ENCODE peak calls at places on chromosomes 3 and 15, in seven cellular contexts. A, O, W, T, C, B and Y are unnamed samples.

GRCh38 chr15:81779181-81779580 is 266.6 kb downstream of the MEX3B start:
- DNase-seq in A (no peak), O (no peak), W (no peak), T (no peak), C (no peak), B (no peak), Y (no peak)

GRCh38 chr3:10619989-10620832 is 114.8 kb upstream of the ATP2B2 start:
- DNase-seq in A (no peak), O (no peak), W (no peak), T (no peak), C (no peak), B (no peak), Y (no peak)

GRCh38 chr15:56965614-56966013 is 47.2 kb downstream of the TCF12 start:
- DNase-seq in A (peak), O (no peak), W (no peak), T (no peak), C (no peak), B (no peak), Y (no peak)

GRCh38 chr15:22888120-22888859 is 49.8 kb downstream of the NIPA2 start:
- DNase-seq in A (no peak), O (no peak), W (no peak), T (no peak), C (peak), B (no peak), Y (peak)

GRCh38 chr15:54014067-54014466 is 35.8 kb downstream of the UNC13C start:
- DNase-seq in A (no peak), O (no peak), W (no peak), T (no peak), C (no peak), B (no peak), Y (no peak)

GRCh38 chr3:104933981-104934380 is 432.7 kb upstream of the ALCAM start:
- DNase-seq in A (no peak), O (no peak), W (no peak), T (no peak), C (no peak), B (no peak), Y (no peak)

GRCh38 chr3:150469931-150470740 is 62.0 kb downstream of the TSC22D2 start:
- DNase-seq in A (peak), O (no peak), W (no peak), T (no peak), C (no peak), B (no peak), Y (no peak)

GRCh38 chr15:81301815-81302399 is 22.0 kb downstream of the STARD5 start:
- DNase-seq in A (no peak), O (no peak), W (no peak), T (no peak), C (no peak), B (no peak), Y (no peak)

GRCh38 chr15:68281008-68281407 is 3.5 kb downstream of the FEM1B start:
- DNase-seq in A (no peak), O (no peak), W (no peak), T (no peak), C (no peak), B (no peak), Y (no peak)

GRCh38 chr3:86416334-86416733 is 574.6 kb downstream of the VGLL3 start:
- DNase-seq in A (no peak), O (no peak), W (no peak), T (no peak), C (no peak), B (no peak), Y (no peak)

GRCh38 chr3:12967751-12968209 is 105.4 kb downstream of the IQSEC1 start:
- DNase-seq in A (peak), O (peak), W (peak), T (peak), C (peak), B (peak), Y (peak)

GRCh38 chr3:69740103-69741021 is 1.1 kb downstream of the MITF start:
- DNase-seq in A (peak), O (no peak), W (no peak), T (peak), C (no peak), B (no peak), Y (no peak)

GRCh38 chr15:50977157-50977556 is 68.7 kb downstream of the AP4E1 start:
- DNase-seq in A (no peak), O (no peak), W (no peak), T (no peak), C (no peak), B (no peak), Y (no peak)

GRCh38 chr3:149575213-149575961 is 82.4 kb downstream of the WWTR1 start:
- DNase-seq in A (no peak), O (no peak), W (no peak), T (no peak), C (peak), B (no peak), Y (peak)

GRCh38 chr3:135215516-135215915 is 420.5 kb downstream of the EPHB1 start:
- DNase-seq in A (peak), O (no peak), W (no peak), T (no peak), C (no peak), B (no peak), Y (no peak)

GRCh38 chr3:3170998-3171397 is 8.5 kb downstream of the CRBN start:
- DNase-seq in A (peak), O (no peak), W (no peak), T (no peak), C (no peak), B (no peak), Y (no peak)

GRCh38 chr15:83919319-83919830 is 265.5 kb downstream of the ADAMTSL3 start:
- DNase-seq in A (no peak), O (peak), W (no peak), T (no peak), C (no peak), B (no peak), Y (no peak)

GRCh38 chr3:166351461-166351860 is 514.2 kb upstream of the BCHE start:
- DNase-seq in A (no peak), O (no peak), W (no peak), T (no peak), C (no peak), B (no peak), Y (no peak)

GRCh38 chr3:106345353-106346027 is 476.7 kb upstream of the CBLB start:
- DNase-seq in A (peak), O (no peak), W (no peak), T (no peak), C (peak), B (no peak), Y (peak)

GRCh38 chr3:60979861-60980739 is 271.2 kb downstream of the FHIT start:
- DNase-seq in A (no peak), O (no peak), W (no peak), T (no peak), C (peak), B (no peak), Y (no peak)

GRCh38 chr3:39750677-39751076 is 58.7 kb upstream of the MYRIP start:
- DNase-seq in A (no peak), O (no peak), W (no peak), T (no peak), C (no peak), B (no peak), Y (no peak)

GRCh38 chr15:69599271-69599670 is 146.7 kb downstream of the RPLP1 start:
- DNase-seq in A (no peak), O (no peak), W (no peak), T (no peak), C (no peak), B (no peak), Y (no peak)

GRCh38 chr3:148932976-148933375 is 58.4 kb upstream of the GYG1 start:
- DNase-seq in A (no peak), O (no peak), W (no peak), T (no peak), C (no peak), B (no peak), Y (no peak)

GRCh38 chr15:67241132-67241855 is 13.2 kb downstream of the AAGAB start:
- DNase-seq in A (no peak), O (no peak), W (no peak), T (no peak), C (no peak), B (no peak), Y (no peak)

GRCh38 chr3:185400340-185400667 is 37.4 kb downstream of the MAP3K13 start:
- DNase-seq in A (no peak), O (no peak), W (no peak), T (no peak), C (peak), B (no peak), Y (no peak)

GRCh38 chr3:87260270-87260669 is 16.1 kb downstream of the POU1F1 start:
- DNase-seq in A (peak), O (peak), W (peak), T (peak), C (no peak), B (peak), Y (peak)

GRCh38 chr3:138890555-138891187 is 55.9 kb upstream of the PIK3CB start:
- DNase-seq in A (no peak), O (no peak), W (no peak), T (no peak), C (no peak), B (no peak), Y (no peak)

GRCh38 chr15:75929799-75930565 is 26.3 kb downstream of the FBXO22 start:
- DNase-seq in A (no peak), O (no peak), W (no peak), T (no peak), C (no peak), B (no peak), Y (no peak)

GRCh38 chr15:88255496-88256171 is 905 bp downstream of the NTRK3 start:
- DNase-seq in A (no peak), O (no peak), W (no peak), T (peak), C (no peak), B (no peak), Y (peak)

GRCh38 chr15:40891810-40892448 is 2.3 kb upstream of the VPS18 start:
- DNase-seq in A (peak), O (no peak), W (no peak), T (peak), C (no peak), B (no peak), Y (no peak)

GRCh38 chr3:143824675-143825074 is 23.6 kb downstream of the SLC9A9 start:
- DNase-seq in A (no peak), O (no peak), W (no peak), T (no peak), C (no peak), B (no peak), Y (no peak)

GRCh38 chr3:117752984-117753717 is 1043.6 kb downstream of the TUSC7 start:
- DNase-seq in A (no peak), O (no peak), W (no peak), T (no peak), C (peak), B (no peak), Y (no peak)

GRCh38 chr3:13266005-13266404 is 154.1 kb downstream of the NUP210 start:
- DNase-seq in A (no peak), O (no peak), W (no peak), T (no peak), C (no peak), B (no peak), Y (no peak)